ENCODE peak calls at places on chromosome 7, in eight cellular contexts. R, H, P, Z, F, U, G and W are unnamed samples.

GRCh38 chr7:136655414-136655813 is 213.0 kb upstream of the CHRM2 start:
- DNase-seq in U (no peak), H (no peak), F (no peak), R (no peak), G (no peak), P (no peak), Z (no peak), W (no peak)

GRCh38 chr7:2943851-2944601 is 99.6 kb downstream of the CARD11 start:
- DNase-seq in R (no peak), F (no peak), P (no peak), U (no peak), G (no peak), H (peak; percentile 24), Z (no peak), W (no peak)

GRCh38 chr7:129864042-129864441 is 88.7 kb downstream of the UBE2H start:
- DNase-seq in R (no peak), U (peak; percentile 32), G (no peak), H (no peak), Z (no peak), P (no peak), F (no peak), W (no peak)

GRCh38 chr7:151632750-151633515 is 113.2 kb upstream of the RHEB start:
- DNase-seq in Z (peak; percentile 22), H (peak; percentile 78), F (no peak), R (no peak), P (peak; percentile 40), G (peak; percentile 57), U (no peak), W (no peak)

GRCh38 chr7:132100981-132101380 is 475.3 kb downstream of the PLXNA4 start:
- DNase-seq in F (no peak), Z (no peak), U (no peak), G (no peak), H (no peak), R (no peak), P (no peak), W (no peak)

GRCh38 chr7:157411580-157411979 is 74.8 kb downstream of the DNAJB6 start:
- DNase-seq in G (peak; percentile 9), U (no peak), Z (peak; percentile 48), P (no peak), F (no peak), R (no peak), H (peak; percentile 65), W (no peak)

GRCh38 chr7:100679927-100680588 is 6.5 kb downstream of the GNB2 start:
- DNase-seq in P (peak; percentile 19), G (peak; percentile 53), U (no peak), H (no peak), Z (no peak), F (no peak), R (no peak), W (no peak)

GRCh38 chr7:107109955-107110354 is 58.8 kb upstream of the HBP1 start:
- DNase-seq in P (no peak), R (no peak), F (no peak), Z (no peak), G (no peak), H (no peak), U (no peak), W (no peak)

GRCh38 chr7:74223711-74224510 is 14.1 kb downstream of the LAT2 start:
- DNase-seq in F (no peak), U (no peak), G (no peak), H (no peak), Z (no peak), P (peak; percentile 14), R (no peak), W (no peak)

GRCh38 chr7:113936535-113936934 is 17.7 kb upstream of the PPP1R3A start:
- DNase-seq in R (no peak), U (no peak), H (no peak), F (no peak), P (no peak), Z (no peak), G (no peak), W (no peak)

GRCh38 chr7:99141756-99142726 is 1.9 kb downstream of the SMURF1 start:
- DNase-seq in R (no peak), G (peak; percentile 54), H (peak; percentile 70), U (no peak), F (no peak), Z (peak; percentile 75), P (no peak), W (peak; percentile 48)

GRCh38 chr7:148924011-148924410 is 39.9 kb upstream of the EZH2 start:
- DNase-seq in P (no peak), R (no peak), F (no peak), H (peak; percentile 27), Z (no peak), U (no peak), G (no peak), W (no peak)

GRCh38 chr7:132577206-132578049 is 1.2 kb upstream of the PLXNA4 start:
- DNase-seq in R (no peak), P (peak; percentile 21), G (peak; percentile 84), Z (no peak), H (no peak), F (no peak), U (peak; percentile 75), W (peak; percentile 28)

GRCh38 chr7:33986951-33987948 is 81.9 kb downstream of the BMPER start:
- DNase-seq in U (no peak), H (no peak), F (no peak), Z (no peak), G (no peak), P (no peak), R (peak; percentile 96), W (peak; percentile 83)

GRCh38 chr7:36039243-36039642 is 113.8 kb upstream of the EEPD1 start:
- DNase-seq in F (no peak), R (no peak), Z (no peak), H (no peak), P (no peak), G (no peak), U (no peak), W (no peak)

GRCh38 chr7:56046728-56047445 is 4.4 kb downstream of the PSPH start:
- DNase-seq in R (no peak), G (no peak), H (no peak), P (no peak), Z (no peak), F (no peak), U (no peak), W (no peak)

GRCh38 chr7:130201796-130202195 is 3.4 kb downstream of the TMEM209 start:
- DNase-seq in F (no peak), R (no peak), Z (no peak), H (no peak), G (no peak), P (no peak), U (no peak), W (no peak)

GRCh38 chr7:143362126-143362961 is at the start of gene FAM131B:
- DNase-seq in R (no peak), G (no peak), U (no peak), F (no peak), Z (peak; percentile 38), P (peak; percentile 50), H (peak; percentile 62), W (no peak)

GRCh38 chr7:55128693-55129394 is 110.0 kb downstream of the EGFR start:
- DNase-seq in P (no peak), Z (no peak), F (no peak), U (peak; percentile 10), G (peak; percentile 80), H (no peak), R (no peak), W (no peak)

GRCh38 chr7:33762903-33763295 is 142.4 kb upstream of the BMPER start:
- DNase-seq in P (no peak), H (no peak), Z (no peak), R (no peak), F (no peak), G (no peak), U (no peak), W (no peak)

GRCh38 chr7:148915211-148915610 is 31.1 kb upstream of the EZH2 start:
- DNase-seq in R (no peak), G (no peak), F (no peak), H (peak; percentile 54), U (no peak), P (no peak), Z (no peak), W (no peak)

GRCh38 chr7:105876964-105877601 is 684 bp upstream of the ATXN7L1 start:
- DNase-seq in P (no peak), F (no peak), Z (no peak), H (peak; percentile 53), R (peak; percentile 4), G (peak; percentile 32), U (peak; percentile 60), W (peak; percentile 68)

GRCh38 chr7:95686109-95686508 is 86.2 kb upstream of the DYNC1I1 start:
- DNase-seq in H (no peak), U (peak; percentile 88), Z (no peak), P (no peak), F (peak; percentile 52), R (peak; percentile 54), G (peak; percentile 19), W (peak; percentile 19)

GRCh38 chr7:30224511-30225031 is 59.8 kb upstream of the ZNRF2 start:
- DNase-seq in Z (no peak), H (no peak), G (no peak), R (no peak), U (peak; percentile 25), P (no peak), F (no peak), W (no peak)

GRCh38 chr7:26348234-26348851 is 56.7 kb downstream of the SNX10 start:
- DNase-seq in H (no peak), F (no peak), P (no peak), G (no peak), U (peak; percentile 63), R (no peak), Z (no peak), W (no peak)

GRCh38 chr7:66682350-66683093 is 53.8 kb downstream of the KCTD7 start:
- DNase-seq in R (no peak), P (no peak), Z (no peak), H (no peak), F (no peak), G (no peak), U (no peak), W (no peak)

GRCh38 chr7:100763556-100764140 is 30.3 kb downstream of the ZAN start:
- DNase-seq in G (no peak), F (no peak), H (no peak), P (no peak), R (no peak), Z (no peak), U (no peak), W (no peak)

GRCh38 chr7:96548664-96549063 is 161.0 kb downstream of the SEM1 start:
- DNase-seq in F (peak; percentile 71), P (no peak), H (no peak), U (peak; percentile 83), G (no peak), R (no peak), Z (no peak), W (peak; percentile 20)

GRCh38 chr7:149285581-149285975 is 23.6 kb downstream of the ZNF783 start:
- DNase-seq in G (peak; percentile 47), Z (no peak), H (no peak), R (no peak), P (no peak), F (no peak), U (peak; percentile 43), W (peak; percentile 36)

GRCh38 chr7:39882148-39882784 is 67.8 kb upstream of the CDK13 start:
- DNase-seq in P (no peak), R (no peak), Z (no peak), H (no peak), U (no peak), F (no peak), G (no peak), W (no peak)

GRCh38 chr7:64879097-64879730 is 23.9 kb upstream of the ZNF273 start:
- DNase-seq in P (no peak), H (no peak), Z (no peak), R (no peak), U (no peak), F (no peak), G (no peak), W (no peak)

GRCh38 chr7:26440993-26441636 is 149.5 kb downstream of the SNX10 start:
- DNase-seq in P (no peak), F (no peak), H (no peak), Z (no peak), R (no peak), U (no peak), G (no peak), W (no peak)

GRCh38 chr7:92751902-92752901 is 84.2 kb downstream of the CDK6 start:
- DNase-seq in G (no peak), Z (no peak), R (peak; percentile 77), U (no peak), F (no peak), P (no peak), H (no peak), W (peak; percentile 91)

GRCh38 chr7:69062020-69062760 is 536.1 kb upstream of the AUTS2 start:
- DNase-seq in R (no peak), U (no peak), H (no peak), P (no peak), G (no peak), Z (no peak), F (no peak), W (no peak)